ENCODE peak calls at places on chromosomes 4 and X, in five cellular contexts. D is KG1, C is GM04503, J is ELR, U is NCI-H82. Y is an unnamed sample.

GRCh38 chr4:5722328-5722727 is 11.3 kb downstream of the EVC start:
- DNase-seq in C (no peak), J (peak), U (no peak), D (no peak), Y (no peak)

GRCh38 chrX:139112432-139112831 is 400.9 kb upstream of the FGF13 start:
- DNase-seq in D (no peak), U (no peak), C (peak), J (no peak), Y (no peak)

GRCh38 chr4:85812776-85813175 is 337.8 kb downstream of the ARHGAP24 start:
- DNase-seq in U (no peak), J (peak), D (no peak), C (no peak), Y (no peak)

GRCh38 chr4:149630079-149630478 is 185.6 kb downstream of the IQCM start:
- DNase-seq in D (no peak), J (no peak), U (no peak), C (no peak), Y (no peak)

GRCh38 chrX:136816970-136817369 is 36.2 kb upstream of the ARHGEF6 start:
- DNase-seq in C (no peak), D (no peak), J (peak), U (no peak), Y (no peak)

GRCh38 chrX:42615161-42615563 is 162.8 kb downstream of the PPP1R2C start:
- DNase-seq in J (peak), D (no peak), C (no peak), U (peak), Y (peak)

GRCh38 chr4:39526810-39527295 is 386 bp downstream of the UGDH start:
- DNase-seq in C (no peak), D (no peak), U (no peak), J (no peak), Y (no peak)

GRCh38 chrX:118603981-118604380 is 108.4 kb downstream of the DOCK11 start:
- DNase-seq in D (no peak), C (no peak), J (peak), U (peak), Y (peak)

GRCh38 chrX:2351999-2352995 is 148.5 kb downstream of the DHRSX start:
- DNase-seq in C (peak), J (peak), U (no peak), D (no peak), Y (no peak)

GRCh38 chr4:189090174-189090814 is 850.4 kb upstream of the FRG1 start:
- DNase-seq in J (peak), C (no peak), U (peak), D (no peak), Y (peak)

GRCh38 chrX:15769300-15769954 is 20.9 kb upstream of the ZRSR2 start:
- DNase-seq in J (no peak), U (no peak), D (no peak), C (no peak), Y (no peak)

GRCh38 chr4:125481334-125481733 is 166.6 kb downstream of the FAT4 start:
- DNase-seq in C (no peak), D (no peak), J (no peak), U (no peak), Y (no peak)

GRCh38 chrX:107600366-107600765 is 27.9 kb upstream of the PRPS1 start:
- DNase-seq in U (no peak), J (no peak), D (no peak), C (no peak), Y (no peak)

GRCh38 chrX:35104626-35105025 is 162.0 kb downstream of the FAM47B start:
- DNase-seq in D (no peak), U (no peak), J (no peak), C (no peak), Y (no peak)

GRCh38 chrX:110346681-110347080 is 12.0 kb upstream of the RTL9 start:
- DNase-seq in C (no peak), D (no peak), J (no peak), U (peak), Y (no peak)

GRCh38 chr4:162209706-162210105 is 45.9 kb upstream of the FSTL5 start:
- DNase-seq in U (no peak), D (no peak), C (no peak), J (no peak), Y (no peak)

GRCh38 chrX:45849261-45849660 is 648.6 kb upstream of the DIPK2B start:
- DNase-seq in U (peak), D (peak), J (peak), C (peak), Y (peak)